ENCODE peak calls at places on chromosomes 3 and 15, in nine cellular contexts. O is HL-60, Y is A549, J is GM23338, N is K562, W is Panc1, D is SK-N-SH, B is HepG2, L is GM12878. K is an unnamed sample.

GRCh38 chr15:81940467-81941451 is 105.1 kb downstream of the MEX3B start:
- DNase-seq in B (no peak), O (no peak), Y (no peak), L (no peak), N (peak), W (no peak), J (no peak), D (no peak), K (no peak)

GRCh38 chr3:105807146-105807545 is 61.7 kb downstream of the CBLB start:
- DNase-seq in N (no peak), L (no peak), J (no peak), O (no peak), Y (no peak), D (no peak), B (no peak), W (no peak), K (no peak)

GRCh38 chr3:197907196-197907595 is 42.8 kb upstream of the RPL35A start:
- DNase-seq in W (no peak), D (no peak), L (no peak), O (no peak), N (no peak), J (no peak), B (no peak), Y (no peak), K (no peak)

GRCh38 chr3:47758261-47759025 is 23.2 kb downstream of the SMARCC1 start:
- DNase-seq in Y (no peak), B (no peak), L (no peak), D (no peak), J (no peak), W (no peak), N (no peak), O (no peak), K (no peak)

GRCh38 chr15:81492303-81492702 is 118.3 kb upstream of the TMC3 start:
- DNase-seq in N (no peak), Y (no peak), W (no peak), D (no peak), O (no peak), B (no peak), L (no peak), J (no peak), K (no peak)

GRCh38 chr3:107687182-107687581 is 164.4 kb downstream of the BBX start:
- DNase-seq in W (no peak), L (no peak), B (no peak), Y (no peak), O (no peak), J (no peak), D (no peak), N (no peak), K (no peak)

GRCh38 chr3:99578339-99578970 is 59.9 kb upstream of the COL8A1 start:
- DNase-seq in W (no peak), J (no peak), L (no peak), Y (no peak), N (no peak), D (no peak), O (no peak), B (no peak), K (no peak)

GRCh38 chr3:14127106-14127505 is 2.3 kb downstream of the TMEM43 start:
- DNase-seq in B (no peak), N (no peak), J (no peak), W (no peak), O (no peak), Y (no peak), L (no peak), D (no peak), K (no peak)

GRCh38 chr15:82900511-82900910 is 52.0 kb downstream of the HOMER2 start:
- DNase-seq in B (no peak), J (no peak), L (no peak), Y (no peak), N (no peak), D (no peak), W (no peak), O (no peak), K (no peak)

GRCh38 chr15:97143847-97144711 is 813.6 kb downstream of the NR2F2 start:
- DNase-seq in N (no peak), J (no peak), W (no peak), B (no peak), Y (no peak), O (no peak), L (no peak), D (no peak), K (no peak)

GRCh38 chr3:180679178-180680096 is at the start of gene CCDC39:
- DNase-seq in N (peak), O (peak), J (peak), W (peak), L (peak), Y (peak), B (peak), D (peak), K (peak)

GRCh38 chr3:130533247-130533646 is 16.3 kb downstream of the COL6A6 start:
- DNase-seq in J (no peak), W (no peak), Y (no peak), B (no peak), N (no peak), D (no peak), O (no peak), L (no peak), K (no peak)

GRCh38 chr3:187736418-187736871 is 8.8 kb downstream of the BCL6 start:
- DNase-seq in N (peak), D (no peak), Y (no peak), O (no peak), J (peak), B (no peak), W (no peak), L (no peak), K (no peak)

GRCh38 chr15:100711479-100712130 is 109.2 kb downstream of the ASB7 start:
- DNase-seq in N (no peak), O (no peak), D (no peak), B (no peak), L (no peak), W (no peak), Y (no peak), J (no peak), K (no peak)

GRCh38 chr3:179036226-179036625 is 35.4 kb downstream of the ZMAT3 start:
- DNase-seq in J (no peak), L (no peak), O (no peak), B (no peak), D (no peak), W (no peak), Y (no peak), N (no peak), K (no peak)

GRCh38 chr3:187183210-187183862 is 13.9 kb upstream of the RTP1 start:
- DNase-seq in D (no peak), L (no peak), N (no peak), Y (no peak), W (no peak), B (no peak), J (no peak), O (no peak), K (no peak)

GRCh38 chr15:44289352-44289790 is 852 bp downstream of the GOLM2 start:
- DNase-seq in L (no peak), D (no peak), Y (no peak), J (no peak), N (no peak), B (no peak), O (no peak), W (no peak), K (no peak)

GRCh38 chr15:85749261-85750151 is 45.2 kb downstream of the KLHL25 start:
- DNase-seq in D (no peak), W (no peak), N (no peak), O (no peak), B (no peak), L (no peak), J (no peak), Y (no peak), K (no peak)

GRCh38 chr15:85748176-85748575 is 46.5 kb downstream of the KLHL25 start:
- DNase-seq in D (no peak), O (no peak), N (no peak), L (no peak), Y (no peak), J (no peak), W (no peak), B (no peak), K (no peak)

GRCh38 chr15:85750319-85750806 is 44.4 kb downstream of the KLHL25 start:
- DNase-seq in D (no peak), J (peak), B (no peak), Y (no peak), L (no peak), O (no peak), W (no peak), N (no peak), K (no peak)

GRCh38 chr15:85746641-85747040 is 48.1 kb downstream of the KLHL25 start:
- DNase-seq in N (no peak), B (no peak), W (no peak), D (peak), Y (no peak), J (no peak), O (no peak), L (no peak), K (no peak)

GRCh38 chr15:85748729-85749128 is 46.0 kb downstream of the KLHL25 start:
- DNase-seq in J (peak), Y (no peak), D (peak), N (no peak), O (no peak), L (no peak), B (no peak), W (no peak), K (no peak)
- TF ChIP-seq REST in J (no peak), Y (no peak), D (no peak), N (no peak), O (no peak), L (no peak), B (no peak), W (no peak), K (no peak)

DNA sequence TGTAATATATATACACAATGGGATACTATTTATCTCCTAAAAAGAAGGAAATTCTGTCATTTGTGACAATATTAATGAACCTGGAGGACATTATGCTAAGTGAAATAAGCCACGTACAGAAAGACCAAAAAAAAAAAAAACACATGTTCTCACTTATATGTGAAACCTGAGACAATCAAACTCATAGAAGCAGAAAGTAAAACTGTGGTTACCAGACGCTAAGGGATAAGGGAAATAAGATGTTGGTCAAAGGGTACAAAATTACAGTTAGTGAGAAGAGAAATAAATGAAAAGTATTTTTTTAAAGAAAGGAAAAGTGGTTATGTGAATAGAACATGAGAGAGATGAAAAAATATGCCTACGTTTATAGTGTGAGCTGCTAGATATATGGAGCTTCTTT is 101.1 kb downstream of the CPNE4 start:
- DNase-seq in D (no peak), W (no peak), B (no peak), Y (no peak), J (no peak), N (no peak), L (no peak), O (no peak), K (no peak)
- TF ChIP-seq REST in D (no peak), W (no peak), B (no peak), Y (no peak), J (no peak), N (no peak), L (no peak), O (no peak), K (no peak)

GRCh38 chr15:74845208-74845568 is 2.2 kb upstream of the ULK3 start:
- DNase-seq in W (no peak), J (no peak), D (no peak), N (no peak), O (no peak), Y (no peak), L (no peak), B (no peak), K (no peak)
- TF ChIP-seq REST in W (no peak), J (no peak), D (no peak), N (no peak), O (no peak), Y (no peak), L (no peak), B (no peak), K (no peak)

GRCh38 chr15:43133429-43134156 is at the start of gene TMEM62:
- DNase-seq in J (peak), D (peak), L (peak), B (peak), W (peak), O (peak), Y (peak), N (peak), K (peak)

GRCh38 chr15:43125095-43125661 is 8.2 kb upstream of the TMEM62 start:
- DNase-seq in B (peak), J (no peak), N (no peak), D (no peak), Y (no peak), L (no peak), W (no peak), O (no peak), K (no peak)

GRCh38 chr15:43132830-43133428 is 457 bp upstream of the TMEM62 start:
- DNase-seq in J (no peak), B (no peak), Y (no peak), L (no peak), W (no peak), D (peak), N (peak), O (no peak), K (no peak)

GRCh38 chr15:43126358-43126757 is 7.0 kb upstream of the TMEM62 start:
- DNase-seq in B (no peak), Y (no peak), L (no peak), J (no peak), N (no peak), O (peak), D (no peak), W (no peak), K (no peak)

GRCh38 chr15:43127752-43128151 is 5.6 kb upstream of the TMEM62 start:
- DNase-seq in L (no peak), B (peak), D (no peak), J (no peak), O (no peak), W (no peak), N (no peak), Y (no peak), K (no peak)
- TF ChIP-seq REST in L (no peak), B (no peak), D (no peak), J (no peak), O (no peak), W (no peak), N (no peak), Y (no peak), K (no peak)

DNA sequence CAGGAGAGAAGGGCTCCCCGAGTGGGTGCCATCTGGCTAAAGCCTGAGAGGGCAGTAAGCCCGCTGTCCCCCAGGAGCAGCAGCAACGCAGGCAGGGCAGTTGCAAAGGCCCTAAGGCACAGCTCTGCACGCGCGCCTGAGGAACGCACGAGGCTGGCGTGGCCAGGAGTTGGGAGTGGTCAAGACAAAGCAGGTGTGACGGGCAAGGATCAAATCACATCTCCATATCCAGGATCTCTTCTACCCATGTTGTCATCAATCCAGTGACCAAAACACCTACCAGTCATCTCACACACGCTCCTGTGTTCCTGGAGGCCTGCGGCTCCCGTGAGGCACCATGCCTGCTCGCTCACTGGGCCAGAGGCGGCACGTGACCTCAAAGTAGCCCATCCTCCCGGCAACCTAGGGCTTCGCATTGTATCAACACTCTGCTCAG is 59.5 kb downstream of the ERC2 start:
- DNase-seq in O (no peak), J (peak), L (no peak), W (no peak), D (no peak), Y (no peak), B (no peak), N (peak), K (no peak)
- TF ChIP-seq REST in O (no peak), J (no peak), L (no peak), W (no peak), D (no peak), Y (no peak), B (no peak), N (no peak), K (no peak)

DNA sequence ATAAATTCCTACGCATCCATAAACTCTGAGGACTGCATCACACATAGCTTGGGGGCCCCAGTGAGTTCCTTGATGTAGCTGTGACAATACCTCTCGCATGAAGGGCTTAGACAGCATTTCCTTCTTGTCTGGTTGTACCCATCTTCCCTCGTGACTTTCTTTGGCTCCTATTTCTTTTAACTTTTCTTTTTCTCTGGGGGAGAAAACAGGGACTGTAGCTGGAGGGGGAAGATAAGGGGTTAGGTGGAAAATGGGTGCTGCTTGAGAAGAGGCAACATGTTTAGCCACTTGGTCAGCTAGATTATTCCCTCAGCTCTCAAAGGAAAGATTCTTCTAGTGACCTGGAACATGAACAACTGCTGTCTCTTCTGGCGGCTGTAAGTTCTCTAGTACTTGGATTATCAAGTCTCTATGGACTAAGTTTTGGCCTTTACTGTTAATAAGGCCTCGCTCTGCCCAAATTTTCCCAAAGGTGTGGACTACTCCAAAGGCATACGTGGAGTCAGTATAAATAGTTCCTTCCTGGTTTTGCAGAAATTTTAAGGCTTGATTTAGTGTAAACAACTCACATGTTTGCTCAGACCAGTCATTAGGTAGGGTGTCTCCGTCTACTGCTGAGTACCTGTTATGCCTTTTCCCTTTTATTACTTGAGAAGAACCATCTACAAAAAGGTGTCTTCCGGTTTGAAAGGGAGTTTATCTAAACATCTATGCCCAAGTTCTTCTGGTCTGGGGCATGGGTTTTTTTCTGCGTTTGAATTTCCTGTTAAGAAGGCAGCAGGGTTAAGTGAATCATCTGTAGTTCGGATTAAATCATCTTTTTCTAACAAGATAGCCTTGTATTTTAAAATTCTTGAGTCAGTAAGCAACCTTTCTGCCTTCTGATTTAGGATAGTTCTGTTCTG is 21.0 kb upstream of the ATG7 start:
- DNase-seq in L (no peak), N (no peak), Y (no peak), D (no peak), W (no peak), J (no peak), B (no peak), O (no peak), K (no peak)
- TF ChIP-seq REST in L (no peak), N (no peak), Y (no peak), D (no peak), W (no peak), J (no peak), B (no peak), O (no peak), K (no peak)

K was measured in HCT116.